ENCODE peak calls at places on chromosomes 16 and 17, in four cellular contexts. A is progenitor cell of endocrine pancreas, X is lower lobe of right lung, O is Calu3. V is an unnamed sample.

GRCh38 chr16:12113581-12114375 is 137.2 kb downstream of the SNX29 start:
- DNase-seq in A (no peak), X (no peak), O (no peak), V (peak)

GRCh38 chr17:21194688-21195087 is 19.3 kb downstream of the TMEM11 start:
- DNase-seq in A (no peak), X (no peak), O (no peak), V (no peak)

GRCh38 chr16:80976946-80977345 is 29.7 kb downstream of the CMC2 start:
- DNase-seq in A (no peak), X (no peak), O (no peak), V (no peak)

GRCh38 chr16:379183-379960 is 2.4 kb downstream of the PGAP6 start:
- DNase-seq in A (peak), X (peak), O (no peak), V (no peak)

GRCh38 chr16:57025941-57026777 is 36.8 kb downstream of the NLRC5 start:
- DNase-seq in A (no peak), X (peak), O (no peak), V (peak)

GRCh38 chr16:14249291-14250032 is 178.3 kb downstream of the MRTFB start:
- DNase-seq in A (peak), X (no peak), O (peak), V (no peak)

GRCh38 chr16:13143551-13143950 is 242.2 kb downstream of the SHISA9 start:
- DNase-seq in A (no peak), X (no peak), O (no peak), V (no peak)

GRCh38 chr17:5526821-5527598 is 40.6 kb downstream of the MIS12 start:
- DNase-seq in A (no peak), X (no peak), O (peak), V (no peak)

GRCh38 chr17:19613979-19614378 is 34.6 kb upstream of the ALDH3A2 start:
- DNase-seq in A (no peak), X (no peak), O (no peak), V (no peak)

GRCh38 chr16:57781349-57781740 is 20.9 kb downstream of the KIFC3 start:
- DNase-seq in A (no peak), X (peak), O (no peak), V (no peak)

GRCh38 chr16:71258371-71258770 is 27.8 kb upstream of the HYDIN start:
- DNase-seq in A (no peak), X (no peak), O (no peak), V (no peak)

GRCh38 chr17:39222866-39223834 is 2.6 kb downstream of the STAC2 start:
- DNase-seq in A (no peak), X (no peak), O (no peak), V (no peak)

GRCh38 chr16:55668337-55669281 is 12.8 kb downstream of the SLC6A2 start:
- DNase-seq in A (no peak), X (no peak), O (peak), V (no peak)

GRCh38 chr17:77164483-77165030 is 23.8 kb downstream of the SEC14L1 start:
- DNase-seq in A (no peak), X (no peak), O (no peak), V (no peak)

GRCh38 chr16:759110-759910 is 1.2 kb upstream of the MSLN start:
- DNase-seq in A (no peak), X (peak), O (no peak), V (peak)

GRCh38 chr16:2482181-2483107 is 7.5 kb downstream of the TBC1D24 start:
- DNase-seq in A (no peak), X (peak), O (no peak), V (no peak)

GRCh38 chr17:6627019-6627418 is 13.5 kb downstream of the KIAA0753 start:
- DNase-seq in A (no peak), X (no peak), O (no peak), V (no peak)

GRCh38 chr16:15521758-15522509 is 87.5 kb downstream of the BMERB1 start:
- DNase-seq in A (no peak), X (no peak), O (no peak), V (no peak)

GRCh38 chr17:78294776-78295175 is 63.3 kb downstream of the TMEM235 start:
- DNase-seq in A (no peak), X (no peak), O (no peak), V (no peak)

GRCh38 chr17:5901731-5902660 is 168.2 kb upstream of the WSCD1 start:
- DNase-seq in A (no peak), X (no peak), O (no peak), V (no peak)

GRCh38 chr17:50710650-50711049 is 2.9 kb upstream of the ANKRD40 start:
- DNase-seq in A (no peak), X (no peak), O (no peak), V (no peak)

GRCh38 chr16:85104821-85105391 is 7.4 kb downstream of the CIBAR2 start:
- DNase-seq in A (no peak), X (peak), O (no peak), V (no peak)

GRCh38 chr17:39401412-39402278 is at the start of gene FBXL20:
- DNase-seq in A (peak), X (peak), O (peak), V (peak)

GRCh38 chr16:8853611-8854010 is 15.2 kb downstream of the CARHSP1 start:
- DNase-seq in A (no peak), X (no peak), O (no peak), V (peak)

GRCh38 chr17:7745748-7746470 is 28.4 kb downstream of the DNAH2 start:
- DNase-seq in A (no peak), X (no peak), O (peak), V (peak)

GRCh38 chr17:50689251-50689650 is 18.5 kb downstream of the ANKRD40 start:
- DNase-seq in A (no peak), X (no peak), O (peak), V (no peak)

GRCh38 chr16:55494994-55495421 is 13.9 kb upstream of the LPCAT2 start:
- DNase-seq in A (no peak), X (no peak), O (peak), V (no peak)

GRCh38 chr16:54928016-54928356 is 2.7 kb upstream of the IRX5 start:
- DNase-seq in A (no peak), X (no peak), O (peak), V (no peak)

GRCh38 chr16:65945485-65945884 is 421.0 kb upstream of the CDH5 start:
- DNase-seq in A (no peak), X (no peak), O (no peak), V (no peak)

GRCh38 chr16:4685776-4686496 is 7.4 kb upstream of the NUDT16L1 start:
- DNase-seq in A (no peak), X (no peak), O (no peak), V (peak)

GRCh38 chr17:12549499-12549901 is 116.2 kb upstream of the MYOCD start:
- DNase-seq in A (no peak), X (no peak), O (no peak), V (no peak)

DNA sequence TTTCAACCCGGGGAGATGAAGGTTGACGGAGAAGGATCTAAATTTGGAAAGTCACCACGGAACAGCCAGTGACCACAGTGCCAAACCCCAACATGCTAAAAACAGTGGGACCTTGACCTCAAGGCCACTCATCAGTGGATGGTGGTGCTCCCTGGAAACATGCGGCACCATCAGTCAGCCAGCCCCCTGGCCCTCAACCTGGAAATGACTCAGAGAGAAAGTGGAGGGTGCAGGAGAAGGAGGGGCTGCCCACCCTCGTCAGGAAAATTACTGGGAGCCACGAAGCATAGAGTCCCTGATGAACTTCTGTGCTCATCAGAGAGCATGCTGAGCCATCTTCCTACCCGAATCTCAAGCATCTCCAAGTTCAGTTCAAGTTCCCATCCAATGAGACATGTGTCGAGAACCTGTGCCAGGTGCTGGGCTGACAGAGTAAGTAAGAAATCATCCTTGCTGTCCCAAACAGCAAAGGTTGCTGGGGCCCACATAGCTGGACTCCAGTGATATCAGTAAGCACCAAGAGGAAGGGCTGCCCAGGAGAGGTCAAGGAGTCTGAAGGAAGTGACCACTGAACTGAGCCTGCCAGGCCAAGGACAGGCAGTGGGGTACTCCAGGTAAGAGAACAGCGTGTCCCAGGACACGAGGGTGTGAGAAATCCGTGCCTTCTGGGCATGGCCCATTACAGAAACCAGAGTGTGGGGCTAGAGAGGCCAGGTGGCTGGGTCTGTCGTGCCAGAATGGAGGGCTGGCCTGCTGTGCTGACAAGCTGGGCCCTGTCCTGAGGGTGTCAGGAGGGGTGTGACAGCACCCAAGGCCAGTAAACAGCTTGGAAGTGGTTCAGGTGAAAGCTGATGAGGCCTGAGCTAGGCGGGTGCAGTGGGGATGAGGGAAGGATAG is 5.2 kb downstream of the PECAM1 start:
- DNase-seq in A (no peak), X (no peak), O (peak), V (peak)
- TF ChIP-seq CTCF in A (no peak), X (no peak), O (no peak), V (no peak)

GRCh38 chr17:75695830-75696271 is 25.4 kb upstream of the ITGB4 start:
- DNase-seq in A (no peak), X (no peak), O (no peak), V (no peak)

GRCh38 chr17:75692976-75693375 is 25.8 kb downstream of the SAP30BP start:
- DNase-seq in A (no peak), X (no peak), O (no peak), V (peak)

GRCh38 chr17:75694536-75694935 is 26.7 kb upstream of the ITGB4 start:
- DNase-seq in A (no peak), X (no peak), O (no peak), V (no peak)

GRCh38 chr17:75695141-75695829 is 26.0 kb upstream of the ITGB4 start:
- DNase-seq in A (no peak), X (no peak), O (no peak), V (no peak)

GRCh38 chr17:75693500-75694481 is 26.7 kb downstream of the SAP30BP start:
- DNase-seq in A (no peak), X (peak), O (peak), V (peak)
- TF ChIP-seq CTCF in A (no peak), X (no peak), O (no peak), V (peak)

GRCh38 chr16:83717308-83717707 is 90.5 kb upstream of the HSBP1 start:
- DNase-seq in A (no peak), X (no peak), O (no peak), V (no peak)
- TF ChIP-seq CTCF in A (no peak), X (no peak), O (no peak), V (no peak)

DNA sequence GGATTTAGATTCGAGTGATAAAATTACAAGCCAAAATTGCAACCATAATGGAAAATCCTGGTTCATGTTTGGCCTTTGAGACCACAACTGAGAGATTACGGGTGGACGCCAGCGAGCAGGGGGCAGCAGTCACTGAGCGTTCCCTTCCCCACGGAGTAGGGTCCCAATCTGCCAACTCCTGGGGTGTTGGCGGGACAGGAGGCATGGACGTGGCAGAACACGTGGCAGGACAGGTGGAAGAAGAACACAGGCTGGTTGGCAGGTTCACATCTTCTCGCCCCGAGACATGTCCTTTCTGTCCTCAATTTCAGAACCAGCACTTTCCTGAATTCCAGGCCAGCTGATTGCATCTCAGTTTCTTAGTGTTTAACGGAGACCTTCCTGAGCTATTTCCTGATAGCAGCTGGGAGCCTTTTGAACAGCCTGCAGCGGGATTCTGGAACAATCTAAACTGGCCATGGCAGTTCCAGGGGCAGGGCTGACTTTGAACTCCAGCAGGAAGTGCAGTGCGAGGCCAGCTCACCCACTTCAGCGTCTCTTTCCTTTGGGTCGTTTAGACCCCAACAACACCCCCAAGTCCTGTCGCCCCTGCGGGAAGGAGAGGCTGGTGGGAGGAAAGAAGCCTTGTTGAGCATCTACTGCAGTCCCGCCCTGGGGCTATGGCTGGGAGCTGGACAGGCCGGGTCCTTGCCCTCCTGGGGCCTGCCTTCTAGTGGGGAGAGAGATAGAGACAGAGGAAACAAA is 159.1 kb upstream of the FOXF1 start:
- DNase-seq in A (no peak), X (no peak), O (no peak), V (peak)
- TF ChIP-seq CTCF in A (no peak), X (no peak), O (no peak), V (no peak)

GRCh38 chr17:9725575-9725974 is 65.8 kb downstream of the DHRS7C start:
- DNase-seq in A (no peak), X (no peak), O (no peak), V (no peak)
- TF ChIP-seq CTCF in A (no peak), X (no peak), O (no peak), V (peak)

GRCh38 chr16:89172171-89172900 is 788 bp downstream of the CDH15 start:
- DNase-seq in A (no peak), X (no peak), O (no peak), V (no peak)
- TF ChIP-seq CTCF in A (no peak), X (no peak), O (no peak), V (no peak)

GRCh38 chr17:49381033-49381432 is 19.0 kb upstream of the ZNF652 start:
- DNase-seq in A (no peak), X (no peak), O (no peak), V (no peak)
- TF ChIP-seq CTCF in A (no peak), X (no peak), O (no peak), V (no peak)

DNA sequence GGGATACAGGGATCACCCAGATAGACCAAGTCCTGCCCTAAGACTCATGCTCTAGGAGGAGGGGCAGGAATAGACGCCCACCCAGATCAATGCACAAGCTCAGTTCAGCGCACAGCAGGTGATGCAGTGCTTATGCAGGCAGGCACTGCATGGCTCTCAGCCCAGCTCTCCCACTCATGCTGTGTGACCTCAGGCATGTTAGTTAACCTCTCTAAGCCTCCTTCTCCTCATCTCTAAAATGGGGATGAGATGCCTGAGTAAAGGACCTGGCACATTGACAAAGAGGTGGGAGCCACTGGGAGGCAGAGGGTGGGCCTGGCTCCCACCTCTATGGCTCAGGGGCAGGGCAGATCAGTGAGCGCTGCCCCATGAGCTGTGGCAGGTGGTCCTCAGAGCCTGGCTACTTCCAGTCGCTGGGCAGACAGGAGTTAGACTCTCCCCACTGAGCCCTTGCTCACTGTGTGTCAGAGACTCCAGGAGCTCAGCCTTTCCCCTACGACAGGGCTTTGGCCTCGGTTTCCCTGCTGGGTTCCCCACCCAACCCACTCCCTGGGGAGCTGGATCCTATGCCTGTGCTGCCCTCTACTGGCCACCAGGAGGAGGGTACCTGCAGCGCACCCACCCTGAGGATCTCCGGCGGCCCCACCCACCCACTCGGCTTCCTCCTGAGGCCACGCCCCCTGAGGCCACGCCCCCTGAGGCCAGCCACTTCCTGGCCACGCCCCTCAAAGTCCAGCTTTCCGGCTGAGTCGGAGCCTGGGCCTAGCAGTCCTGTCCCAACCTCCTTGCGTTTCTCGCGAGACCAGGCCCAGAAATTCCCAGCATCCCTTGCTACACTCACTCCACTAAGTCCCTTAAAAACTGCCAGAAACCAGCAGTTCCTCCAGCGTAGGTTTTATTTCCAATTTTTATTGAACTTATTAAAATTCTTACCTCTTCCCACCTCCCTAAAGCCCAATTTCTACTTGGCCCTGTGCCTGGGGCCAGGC is 196.1 kb downstream of the GSG1L start:
- DNase-seq in A (peak), X (peak), O (peak), V (no peak)
- TF ChIP-seq CTCF in A (peak), X (peak), O (peak), V (peak)

GRCh38 chr16:83713597-83713996 is 94.2 kb upstream of the HSBP1 start:
- DNase-seq in A (no peak), X (peak), O (no peak), V (no peak)

GRCh38 chr16:83715217-83715920 is 92.4 kb upstream of the HSBP1 start:
- DNase-seq in A (no peak), X (peak), O (no peak), V (no peak)

GRCh38 chr16:83720213-83720612 is 87.6 kb upstream of the HSBP1 start:
- DNase-seq in A (no peak), X (no peak), O (no peak), V (no peak)

GRCh38 chr16:83717814-83718213 is 90.0 kb upstream of the HSBP1 start:
- DNase-seq in A (no peak), X (no peak), O (no peak), V (no peak)

GRCh38 chr16:83714286-83714685 is 93.5 kb upstream of the HSBP1 start:
- DNase-seq in A (no peak), X (no peak), O (no peak), V (no peak)
- TF ChIP-seq CTCF in A (no peak), X (no peak), O (no peak), V (no peak)

V was measured in chondrocyte.